ENCODE peak calls at places on chromosomes 3 and 15, in four cellular contexts. X is fibroblast of mammary gland, V is hippocampal formation, E is occipital lobe. O is an unnamed sample.

GRCh38 chr15:84685304-84685703 is 27.3 kb upstream of the NMB start:
- DNase-seq in X (peak), E (peak), V (no peak), O (peak)

GRCh38 chr3:59212128-59212764 is 162.4 kb upstream of the CFAP20DC start:
- DNase-seq in E (no peak), X (peak), V (peak), O (peak)

GRCh38 chr15:58873267-58873666 is 60.2 kb downstream of the SLTM start:
- DNase-seq in E (no peak), V (no peak), X (peak), O (peak)

GRCh38 chr15:76386178-76386577 is 49.6 kb downstream of the ISL2 start:
- DNase-seq in X (no peak), V (no peak), E (no peak), O (no peak)

GRCh38 chr3:61927332-61927731 is 366.0 kb downstream of the PTPRG start:
- DNase-seq in E (peak), V (peak), X (peak), O (peak)

GRCh38 chr15:40695469-40695910 is 516 bp downstream of the RAD51 start:
- DNase-seq in V (no peak), E (peak), X (peak), O (peak)

GRCh38 chr15:99558084-99558483 is 7.7 kb upstream of the MEF2A start:
- DNase-seq in E (no peak), X (no peak), V (no peak), O (no peak)

GRCh38 chr15:73927003-73927475 is 777 bp downstream of the LOXL1 start:
- DNase-seq in V (no peak), X (no peak), E (no peak), O (no peak)

GRCh38 chr15:90822204-90822955 is 46.0 kb upstream of the FURIN start:
- DNase-seq in V (no peak), X (no peak), E (no peak), O (no peak)

GRCh38 chr3:24810881-24811280 is 316.2 kb upstream of the THRB start:
- DNase-seq in V (no peak), E (no peak), X (no peak), O (no peak)

GRCh38 chr15:71189723-71190122 is 74.5 kb downstream of the THSD4 start:
- DNase-seq in V (no peak), E (no peak), X (peak), O (no peak)

GRCh38 chr3:111729087-111729846 is 129.8 kb upstream of the PHLDB2 start:
- DNase-seq in V (no peak), X (peak), E (no peak), O (peak)

GRCh38 chr3:115792206-115792955 is 169.1 kb downstream of the GAP43 start:
- DNase-seq in V (no peak), X (peak), E (no peak), O (peak)

GRCh38 chr3:45549961-45550360 is 44.6 kb upstream of the LIMD1 start:
- DNase-seq in V (no peak), E (no peak), X (peak), O (no peak)

GRCh38 chr3:62318752-62319569 is 54.4 kb downstream of the FEZF2 start:
- DNase-seq in E (peak), V (peak), X (peak), O (peak)

GRCh38 chr15:39447881-39448280 is 133.0 kb upstream of the THBS1 start:
- DNase-seq in X (no peak), E (no peak), V (no peak), O (no peak)